ENCODE peak calls at places on chromosomes 13 and 19, in six cellular contexts. R is AG04450; T is activated CD4-positive, alpha-beta T cell treated with anti-CD3 and anti-CD28 coated beads, Interleukin-2, amount 50 U/mL, for 1 hour; L is NCI-H2227 treated with DMSO at 0.1 percent for 48 hours; I is posterior cingulate gyrus; W is NAMALWA. S is an unnamed sample.

GRCh38 chr13:80436571-80437169 is 95.7 kb upstream of the SPRY2 start:
- DNase-seq in L (no peak), W (no peak), T (no peak), R (no peak), I (no peak), S (no peak)

GRCh38 chr13:73061478-73062275 is 2.9 kb downstream of the KLF5 start:
- DNase-seq in I (no peak), L (no peak), R (no peak), T (no peak), W (no peak), S (no peak)

GRCh38 chr19:17409990-17410389 is 4.6 kb upstream of the BST2 start:
- DNase-seq in I (no peak), L (no peak), W (no peak), R (no peak), T (no peak), S (no peak)

GRCh38 chr13:55517312-55517711 is 1623.4 kb upstream of the PRR20A start:
- DNase-seq in L (no peak), T (no peak), I (no peak), W (peak), R (no peak), S (no peak)

GRCh38 chr19:13846533-13847032 is 30.4 kb upstream of the NANOS3 start:
- DNase-seq in T (peak), R (no peak), L (peak), I (peak), W (peak), S (no peak)

GRCh38 chr19:18008814-18009213 is 844 bp downstream of the ARRDC2 start:
- DNase-seq in W (no peak), I (no peak), R (no peak), L (no peak), T (no peak), S (no peak)

GRCh38 chr13:107296804-107297203 is 728.9 kb upstream of the ARGLU1 start:
- DNase-seq in T (no peak), L (no peak), W (no peak), I (no peak), R (no peak), S (no peak)

GRCh38 chr19:46723023-46723461 is 6.1 kb upstream of the PRKD2 start:
- DNase-seq in L (no peak), W (no peak), T (no peak), R (no peak), I (no peak), S (no peak)

GRCh38 chr13:40388617-40389016 is 277.8 kb downstream of the FOXO1 start:
- DNase-seq in R (no peak), L (no peak), I (no peak), W (peak), T (peak), S (no peak)

GRCh38 chr13:80278706-80279105 is 62.2 kb downstream of the SPRY2 start:
- DNase-seq in R (no peak), I (no peak), W (no peak), L (no peak), T (no peak), S (no peak)

GRCh38 chr19:32566246-32566830 is 14.7 kb upstream of the PDCD5 start:
- DNase-seq in R (no peak), T (no peak), I (no peak), L (no peak), W (no peak), S (no peak)

GRCh38 chr19:46015961-46016425 is 6.9 kb downstream of the PGLYRP1 start:
- DNase-seq in L (no peak), T (peak), W (no peak), R (no peak), I (peak), S (no peak)

GRCh38 chr19:39151209-39151608 is 25.6 kb downstream of the PAK4 start:
- DNase-seq in L (no peak), T (no peak), I (no peak), W (no peak), R (no peak), S (no peak)

GRCh38 chr19:3151563-3152430 is 16.0 kb downstream of the GNA15 start:
- DNase-seq in R (no peak), W (no peak), L (no peak), I (peak), T (no peak), S (no peak)

GRCh38 chr13:28489536-28489935 is 5.4 kb downstream of the FLT1 start:
- DNase-seq in W (no peak), L (no peak), I (no peak), T (no peak), R (no peak), S (no peak)

GRCh38 chr13:106375085-106375484 is 160.4 kb downstream of the EFNB2 start:
- DNase-seq in I (peak), R (no peak), W (no peak), T (no peak), L (no peak), S (no peak)

GRCh38 chr13:59906413-59907027 is 257.2 kb downstream of the DIAPH3 start:
- DNase-seq in T (no peak), I (no peak), L (peak), W (peak), R (peak), S (no peak)

GRCh38 chr19:50383307-50383851 is 768 bp upstream of the POLD1 start:
- DNase-seq in I (no peak), L (no peak), W (no peak), R (no peak), T (no peak), S (no peak)

GRCh38 chr19:52957591-52957990 is 5.1 kb downstream of the ZNF816 start:
- DNase-seq in W (no peak), L (no peak), T (no peak), I (no peak), R (no peak), S (no peak)

GRCh38 chr19:11034449-11035213 is 54.6 kb upstream of the LDLR start:
- DNase-seq in R (no peak), T (no peak), L (no peak), I (no peak), W (no peak), S (no peak)

GRCh38 chr13:46672338-46673090 is 119.5 kb downstream of the LRCH1 start:
- DNase-seq in W (peak), L (no peak), I (no peak), T (no peak), R (no peak), S (no peak)

GRCh38 chr19:18167975-18168645 is 5.5 kb upstream of the IFI30 start:
- DNase-seq in T (peak), W (peak), I (peak), R (no peak), L (no peak), S (no peak)

GRCh38 chr19:29404951-29405727 is 120.7 kb upstream of the VSTM2B start:
- DNase-seq in L (peak), W (no peak), T (no peak), R (no peak), I (peak), S (peak)

GRCh38 chr13:51417716-51418115 is 35.1 kb downstream of the INTS6 start:
- DNase-seq in W (no peak), R (no peak), I (no peak), L (no peak), T (no peak), S (no peak)

GRCh38 chr13:41500501-41500900 is 43.2 kb downstream of the RGCC start:
- DNase-seq in I (no peak), R (no peak), T (peak), L (no peak), W (peak), S (no peak)

GRCh38 chr13:99527346-99527745 is 26.1 kb downstream of the TM9SF2 start:
- DNase-seq in R (no peak), L (no peak), W (no peak), T (peak), I (no peak), S (no peak)

GRCh38 chr19:3986260-3987041 is 1.2 kb upstream of the EEF2 start:
- DNase-seq in I (peak), R (no peak), T (peak), W (peak), L (peak), S (peak)

S was measured in NCI-H1436 treated with DMSO at 0.1 percent for 48 hours.